ENCODE peak calls at places on chromosomes 3 and 15, in seven cellular contexts. S, J, P, Q, W, Z and H are unnamed samples.

GRCh38 chr15:66982250-66982649 is 83.2 kb upstream of the SMAD3 start:
- DNase-seq in S (no peak), J (no peak), P (no peak), Q (no peak), W (no peak), Z (no peak), H (no peak)

GRCh38 chr3:132623646-132624045 is 26.6 kb downstream of the ACKR4 start:
- DNase-seq in S (no peak), J (no peak), P (no peak), Q (no peak), W (no peak), Z (no peak), H (no peak)

GRCh38 chr3:188772886-188773285 is 398.9 kb upstream of the TPRG1 start:
- DNase-seq in S (no peak), J (peak), P (no peak), Q (no peak), W (no peak), Z (no peak), H (no peak)

GRCh38 chr3:136194409-136195257 is 1.5 kb downstream of the MSL2 start:
- DNase-seq in S (peak), J (peak), P (no peak), Q (peak), W (peak), Z (peak), H (peak)

GRCh38 chr3:99974989-99975388 is 139.3 kb downstream of the FILIP1L start:
- DNase-seq in S (no peak), J (no peak), P (no peak), Q (no peak), W (no peak), Z (no peak), H (no peak)

GRCh38 chr15:26421065-26421464 is 351.8 kb downstream of the GABRB3 start:
- DNase-seq in S (no peak), J (no peak), P (no peak), Q (no peak), W (no peak), Z (no peak), H (no peak)

GRCh38 chr15:99306694-99307338 is 55.5 kb downstream of the LRRC28 start:
- DNase-seq in S (no peak), J (peak), P (no peak), Q (no peak), W (no peak), Z (no peak), H (no peak)

GRCh38 chr3:151879684-151880282 is 6.3 kb downstream of the SUCNR1 start:
- DNase-seq in S (no peak), J (no peak), P (no peak), Q (no peak), W (no peak), Z (no peak), H (no peak)